ENCODE peak calls at places on chromosomes 5 and 9, in seven cellular contexts. One of them, this sample, is unnamed.

GRCh38 chr9:116546711-116547581 is 140.2 kb upstream of the TRIM32 start:
- DNase-seq in posterior cingulate gyrus: no peak
- DNase-seq in adrenal gland: no peak
- DNase-seq in PC-9: no peak
- DNase-seq in NCI-H345: no peak
- DNase-seq in midbrain: no peak
- DNase-seq in activated CD4-positive, alpha-beta T cell treated with anti-CD3 and anti-CD28 coated beads for 36 hours: no peak
- DNase-seq in this sample: no peak

GRCh38 chr9:129256959-129257713 is 79.1 kb upstream of the IER5L start:
- DNase-seq in NCI-H345: no peak
- DNase-seq in posterior cingulate gyrus: no peak
- DNase-seq in adrenal gland: no peak
- DNase-seq in activated CD4-positive, alpha-beta T cell treated with anti-CD3 and anti-CD28 coated beads for 36 hours: no peak
- DNase-seq in PC-9: no peak
- DNase-seq in midbrain: no peak
- DNase-seq in this sample: no peak

GRCh38 chr5:179239256-179240135 is 105.8 kb downstream of the ADAMTS2 start:
- DNase-seq in activated CD4-positive, alpha-beta T cell treated with anti-CD3 and anti-CD28 coated beads for 36 hours: no peak
- DNase-seq in posterior cingulate gyrus: no peak
- DNase-seq in NCI-H345: no peak
- DNase-seq in midbrain: no peak
- DNase-seq in PC-9: no peak
- DNase-seq in adrenal gland: peak; percentile 5
- DNase-seq in this sample: no peak

GRCh38 chr5:1208743-1209551 is 7.6 kb downstream of the SLC6A19 start:
- DNase-seq in NCI-H345: peak; percentile 12
- DNase-seq in activated CD4-positive, alpha-beta T cell treated with anti-CD3 and anti-CD28 coated beads for 36 hours: no peak
- DNase-seq in adrenal gland: no peak
- DNase-seq in posterior cingulate gyrus: no peak
- DNase-seq in PC-9: peak; percentile 41
- DNase-seq in midbrain: no peak
- DNase-seq in this sample: peak; percentile 72

GRCh38 chr5:36444582-36444999 is 142.9 kb upstream of the RANBP3L start:
- DNase-seq in NCI-H345: no peak
- DNase-seq in adrenal gland: peak; percentile 31
- DNase-seq in posterior cingulate gyrus: no peak
- DNase-seq in midbrain: peak; percentile 46
- DNase-seq in activated CD4-positive, alpha-beta T cell treated with anti-CD3 and anti-CD28 coated beads for 36 hours: no peak
- DNase-seq in PC-9: no peak
- DNase-seq in this sample: no peak

GRCh38 chr9:108551030-108551964 is 304.5 kb downstream of the ACTL7B start:
- DNase-seq in activated CD4-positive, alpha-beta T cell treated with anti-CD3 and anti-CD28 coated beads for 36 hours: no peak
- DNase-seq in adrenal gland: peak; percentile 35
- DNase-seq in posterior cingulate gyrus: no peak
- DNase-seq in midbrain: no peak
- DNase-seq in NCI-H345: no peak
- DNase-seq in PC-9: peak; percentile 75
- DNase-seq in this sample: peak; percentile 71

GRCh38 chr9:89663264-89663970 is 58.6 kb downstream of the GADD45G start:
- DNase-seq in PC-9: no peak
- DNase-seq in activated CD4-positive, alpha-beta T cell treated with anti-CD3 and anti-CD28 coated beads for 36 hours: no peak
- DNase-seq in NCI-H345: no peak
- DNase-seq in midbrain: no peak
- DNase-seq in adrenal gland: no peak
- DNase-seq in posterior cingulate gyrus: no peak
- DNase-seq in this sample: no peak

GRCh38 chr9:120713257-120714087 is 798 bp downstream of the MEGF9 start:
- DNase-seq in adrenal gland: no peak
- DNase-seq in activated CD4-positive, alpha-beta T cell treated with anti-CD3 and anti-CD28 coated beads for 36 hours: peak; percentile 45
- DNase-seq in midbrain: peak; percentile 40
- DNase-seq in NCI-H345: no peak
- DNase-seq in PC-9: no peak
- DNase-seq in posterior cingulate gyrus: no peak
- DNase-seq in this sample: peak; percentile 18

GRCh38 chr5:91950328-91950727 is 567.2 kb upstream of the ARRDC3 start:
- DNase-seq in posterior cingulate gyrus: no peak
- DNase-seq in adrenal gland: no peak
- DNase-seq in NCI-H345: no peak
- DNase-seq in midbrain: no peak
- DNase-seq in PC-9: no peak
- DNase-seq in activated CD4-positive, alpha-beta T cell treated with anti-CD3 and anti-CD28 coated beads for 36 hours: no peak
- DNase-seq in this sample: no peak

GRCh38 chr5:115068239-115069086 is 101.2 kb downstream of the TRIM36 start:
- DNase-seq in activated CD4-positive, alpha-beta T cell treated with anti-CD3 and anti-CD28 coated beads for 36 hours: peak; percentile 61
- DNase-seq in PC-9: no peak
- DNase-seq in adrenal gland: peak; percentile 24
- DNase-seq in NCI-H345: no peak
- DNase-seq in midbrain: no peak
- DNase-seq in posterior cingulate gyrus: no peak
- DNase-seq in this sample: no peak

GRCh38 chr5:61641748-61642565 is 309.9 kb downstream of the ZSWIM6 start:
- DNase-seq in adrenal gland: no peak
- DNase-seq in PC-9: no peak
- DNase-seq in posterior cingulate gyrus: no peak
- DNase-seq in midbrain: no peak
- DNase-seq in NCI-H345: no peak
- DNase-seq in activated CD4-positive, alpha-beta T cell treated with anti-CD3 and anti-CD28 coated beads for 36 hours: no peak
- DNase-seq in this sample: no peak

GRCh38 chr5:80797428-80798024 is 142.7 kb upstream of the DHFR start:
- DNase-seq in PC-9: no peak
- DNase-seq in activated CD4-positive, alpha-beta T cell treated with anti-CD3 and anti-CD28 coated beads for 36 hours: no peak
- DNase-seq in midbrain: no peak
- DNase-seq in posterior cingulate gyrus: no peak
- DNase-seq in NCI-H345: no peak
- DNase-seq in adrenal gland: no peak
- DNase-seq in this sample: no peak

GRCh38 chr5:126852916-126853315 is 76.0 kb downstream of the LMNB1 start:
- DNase-seq in adrenal gland: no peak
- DNase-seq in midbrain: no peak
- DNase-seq in PC-9: no peak
- DNase-seq in posterior cingulate gyrus: no peak
- DNase-seq in NCI-H345: no peak
- DNase-seq in activated CD4-positive, alpha-beta T cell treated with anti-CD3 and anti-CD28 coated beads for 36 hours: no peak
- DNase-seq in this sample: no peak

GRCh38 chr9:98410185-98410697 is 154.8 kb upstream of the TBC1D2 start:
- DNase-seq in activated CD4-positive, alpha-beta T cell treated with anti-CD3 and anti-CD28 coated beads for 36 hours: no peak
- DNase-seq in midbrain: peak; percentile 42
- DNase-seq in NCI-H345: no peak
- DNase-seq in posterior cingulate gyrus: peak; percentile 57
- DNase-seq in PC-9: no peak
- DNase-seq in adrenal gland: no peak
- DNase-seq in this sample: peak; percentile 66

GRCh38 chr5:138936225-138936967 is 61.3 kb upstream of the LRRTM2 start:
- DNase-seq in posterior cingulate gyrus: no peak
- DNase-seq in PC-9: no peak
- DNase-seq in midbrain: no peak
- DNase-seq in adrenal gland: no peak
- DNase-seq in NCI-H345: no peak
- DNase-seq in activated CD4-positive, alpha-beta T cell treated with anti-CD3 and anti-CD28 coated beads for 36 hours: no peak
- DNase-seq in this sample: no peak

GRCh38 chr5:96919754-96920197 is 16.1 kb upstream of the LNPEP start:
- DNase-seq in posterior cingulate gyrus: no peak
- DNase-seq in activated CD4-positive, alpha-beta T cell treated with anti-CD3 and anti-CD28 coated beads for 36 hours: peak; percentile 46
- DNase-seq in NCI-H345: no peak
- DNase-seq in PC-9: no peak
- DNase-seq in midbrain: no peak
- DNase-seq in adrenal gland: no peak
- DNase-seq in this sample: no peak

GRCh38 chr9:8570776-8571175 is 771.2 kb upstream of the DMAC1 start:
- DNase-seq in posterior cingulate gyrus: no peak
- DNase-seq in adrenal gland: no peak
- DNase-seq in midbrain: no peak
- DNase-seq in activated CD4-positive, alpha-beta T cell treated with anti-CD3 and anti-CD28 coated beads for 36 hours: no peak
- DNase-seq in PC-9: no peak
- DNase-seq in NCI-H345: no peak
- DNase-seq in this sample: no peak

GRCh38 chr5:67494186-67494842 is 297.7 kb upstream of the CD180 start:
- DNase-seq in adrenal gland: no peak
- DNase-seq in NCI-H345: peak; percentile 82
- DNase-seq in PC-9: no peak
- DNase-seq in activated CD4-positive, alpha-beta T cell treated with anti-CD3 and anti-CD28 coated beads for 36 hours: no peak
- DNase-seq in midbrain: peak; percentile 34
- DNase-seq in posterior cingulate gyrus: peak; percentile 5
- DNase-seq in this sample: no peak

GRCh38 chr9:137666950-137667670 is 48.3 kb downstream of the EHMT1 start:
- DNase-seq in midbrain: peak; percentile 55
- DNase-seq in adrenal gland: peak; percentile 90
- DNase-seq in activated CD4-positive, alpha-beta T cell treated with anti-CD3 and anti-CD28 coated beads for 36 hours: no peak
- DNase-seq in NCI-H345: peak; percentile 94
- DNase-seq in PC-9: no peak
- DNase-seq in posterior cingulate gyrus: no peak
- DNase-seq in this sample: peak; percentile 89

GRCh38 chr5:85249204-85249603 is 864.5 kb upstream of the EDIL3 start:
- DNase-seq in PC-9: no peak
- DNase-seq in adrenal gland: no peak
- DNase-seq in activated CD4-positive, alpha-beta T cell treated with anti-CD3 and anti-CD28 coated beads for 36 hours: no peak
- DNase-seq in NCI-H345: no peak
- DNase-seq in midbrain: no peak
- DNase-seq in posterior cingulate gyrus: no peak
- DNase-seq in this sample: no peak

GRCh38 chr9:38412751-38413150 is 11.5 kb downstream of the IGFBPL1 start:
- DNase-seq in adrenal gland: no peak
- DNase-seq in PC-9: no peak
- DNase-seq in activated CD4-positive, alpha-beta T cell treated with anti-CD3 and anti-CD28 coated beads for 36 hours: no peak
- DNase-seq in midbrain: no peak
- DNase-seq in NCI-H345: no peak
- DNase-seq in posterior cingulate gyrus: no peak
- DNase-seq in this sample: peak; percentile 57

GRCh38 chr9:2291980-2292704 is 277.0 kb downstream of the SMARCA2 start:
- DNase-seq in midbrain: no peak
- DNase-seq in adrenal gland: peak; percentile 24
- DNase-seq in posterior cingulate gyrus: no peak
- DNase-seq in PC-9: peak; percentile 49
- DNase-seq in NCI-H345: peak; percentile 98
- DNase-seq in activated CD4-positive, alpha-beta T cell treated with anti-CD3 and anti-CD28 coated beads for 36 hours: no peak
- DNase-seq in this sample: no peak

GRCh38 chr5:148311516-148311915 is 707 bp upstream of the SPINK7 start:
- DNase-seq in posterior cingulate gyrus: no peak
- DNase-seq in midbrain: no peak
- DNase-seq in activated CD4-positive, alpha-beta T cell treated with anti-CD3 and anti-CD28 coated beads for 36 hours: no peak
- DNase-seq in NCI-H345: no peak
- DNase-seq in PC-9: no peak
- DNase-seq in adrenal gland: no peak
- DNase-seq in this sample: no peak

GRCh38 chr9:19488721-19489120 is 79.9 kb downstream of the ACER2 start:
- DNase-seq in NCI-H345: no peak
- DNase-seq in PC-9: no peak
- DNase-seq in posterior cingulate gyrus: peak; percentile 50
- DNase-seq in midbrain: peak; percentile 89
- DNase-seq in activated CD4-positive, alpha-beta T cell treated with anti-CD3 and anti-CD28 coated beads for 36 hours: no peak
- DNase-seq in adrenal gland: no peak
- DNase-seq in this sample: no peak

GRCh38 chr5:14270212-14270702 is 127.1 kb downstream of the TRIO start:
- DNase-seq in activated CD4-positive, alpha-beta T cell treated with anti-CD3 and anti-CD28 coated beads for 36 hours: no peak
- DNase-seq in adrenal gland: peak; percentile 67
- DNase-seq in NCI-H345: peak; percentile 43
- DNase-seq in posterior cingulate gyrus: no peak
- DNase-seq in PC-9: peak; percentile 86
- DNase-seq in midbrain: peak; percentile 75
- DNase-seq in this sample: peak; percentile 87

GRCh38 chr9:123957168-123957721 is 27.3 kb upstream of the DENND1A start:
- DNase-seq in NCI-H345: no peak
- DNase-seq in PC-9: peak; percentile 20
- DNase-seq in posterior cingulate gyrus: no peak
- DNase-seq in activated CD4-positive, alpha-beta T cell treated with anti-CD3 and anti-CD28 coated beads for 36 hours: no peak
- DNase-seq in adrenal gland: no peak
- DNase-seq in midbrain: no peak
- DNase-seq in this sample: no peak

GRCh38 chr9:68919666-68920065 is 94.2 kb downstream of the PRKACG start:
- DNase-seq in PC-9: no peak
- DNase-seq in NCI-H345: no peak
- DNase-seq in midbrain: no peak
- DNase-seq in activated CD4-positive, alpha-beta T cell treated with anti-CD3 and anti-CD28 coated beads for 36 hours: no peak
- DNase-seq in adrenal gland: no peak
- DNase-seq in posterior cingulate gyrus: no peak
- DNase-seq in this sample: no peak

GRCh38 chr5:179769796-179770195 is 24.0 kb upstream of the LTC4S start:
- DNase-seq in activated CD4-positive, alpha-beta T cell treated with anti-CD3 and anti-CD28 coated beads for 36 hours: no peak
- DNase-seq in PC-9: no peak
- DNase-seq in adrenal gland: no peak
- DNase-seq in posterior cingulate gyrus: no peak
- DNase-seq in NCI-H345: no peak
- DNase-seq in midbrain: no peak
- DNase-seq in this sample: no peak

GRCh38 chr5:9667906-9668305 is 37.8 kb upstream of the TAS2R1 start:
- DNase-seq in midbrain: no peak
- DNase-seq in posterior cingulate gyrus: no peak
- DNase-seq in NCI-H345: no peak
- DNase-seq in adrenal gland: no peak
- DNase-seq in activated CD4-positive, alpha-beta T cell treated with anti-CD3 and anti-CD28 coated beads for 36 hours: no peak
- DNase-seq in PC-9: no peak
- DNase-seq in this sample: no peak

GRCh38 chr5:171596391-171596878 is 177.0 kb downstream of the FGF18 start:
- DNase-seq in PC-9: peak; percentile 87
- DNase-seq in activated CD4-positive, alpha-beta T cell treated with anti-CD3 and anti-CD28 coated beads for 36 hours: no peak
- DNase-seq in adrenal gland: no peak
- DNase-seq in midbrain: no peak
- DNase-seq in posterior cingulate gyrus: no peak
- DNase-seq in NCI-H345: no peak
- DNase-seq in this sample: no peak

GRCh38 chr9:6781476-6781875 is 23.7 kb downstream of the KDM4C start:
- DNase-seq in NCI-H345: no peak
- DNase-seq in activated CD4-positive, alpha-beta T cell treated with anti-CD3 and anti-CD28 coated beads for 36 hours: no peak
- DNase-seq in midbrain: peak; percentile 85
- DNase-seq in adrenal gland: no peak
- DNase-seq in PC-9: no peak
- DNase-seq in posterior cingulate gyrus: no peak
- DNase-seq in this sample: no peak

GRCh38 chr5:58122157-58122556 is 337.7 kb downstream of the PLK2 start:
- DNase-seq in activated CD4-positive, alpha-beta T cell treated with anti-CD3 and anti-CD28 coated beads for 36 hours: no peak
- DNase-seq in adrenal gland: no peak
- DNase-seq in midbrain: no peak
- DNase-seq in PC-9: no peak
- DNase-seq in NCI-H345: no peak
- DNase-seq in posterior cingulate gyrus: no peak
- DNase-seq in this sample: no peak

GRCh38 chr5:83974151-83974822 is 253.6 kb upstream of the HAPLN1 start:
- DNase-seq in posterior cingulate gyrus: no peak
- DNase-seq in NCI-H345: peak; percentile 17
- DNase-seq in adrenal gland: no peak
- DNase-seq in midbrain: no peak
- DNase-seq in PC-9: no peak
- DNase-seq in activated CD4-positive, alpha-beta T cell treated with anti-CD3 and anti-CD28 coated beads for 36 hours: no peak
- DNase-seq in this sample: peak; percentile 27

GRCh38 chr5:94080390-94080789 is 339.0 kb upstream of the POU5F2 start:
- DNase-seq in NCI-H345: no peak
- DNase-seq in posterior cingulate gyrus: no peak
- DNase-seq in adrenal gland: no peak
- DNase-seq in midbrain: no peak
- DNase-seq in PC-9: no peak
- DNase-seq in activated CD4-positive, alpha-beta T cell treated with anti-CD3 and anti-CD28 coated beads for 36 hours: no peak
- DNase-seq in this sample: no peak

GRCh38 chr9:96061293-96061987 is 185.9 kb downstream of the ERCC6L2 start:
- DNase-seq in PC-9: peak; percentile 13
- DNase-seq in adrenal gland: peak; percentile 54
- DNase-seq in posterior cingulate gyrus: peak; percentile 38
- DNase-seq in NCI-H345: no peak
- DNase-seq in midbrain: peak; percentile 58
- DNase-seq in activated CD4-positive, alpha-beta T cell treated with anti-CD3 and anti-CD28 coated beads for 36 hours: peak; percentile 63
- DNase-seq in this sample: peak; percentile 50

GRCh38 chr5:94113087-94113486 is 371.7 kb upstream of the POU5F2 start:
- DNase-seq in adrenal gland: no peak
- DNase-seq in PC-9: no peak
- DNase-seq in activated CD4-positive, alpha-beta T cell treated with anti-CD3 and anti-CD28 coated beads for 36 hours: no peak
- DNase-seq in posterior cingulate gyrus: no peak
- DNase-seq in midbrain: no peak
- DNase-seq in NCI-H345: no peak
- DNase-seq in this sample: no peak

GRCh38 chr9:127318651-127319167 is 54.1 kb downstream of the GARNL3 start:
- DNase-seq in posterior cingulate gyrus: no peak
- DNase-seq in PC-9: no peak
- DNase-seq in adrenal gland: no peak
- DNase-seq in activated CD4-positive, alpha-beta T cell treated with anti-CD3 and anti-CD28 coated beads for 36 hours: no peak
- DNase-seq in midbrain: no peak
- DNase-seq in NCI-H345: peak; percentile 27
- DNase-seq in this sample: no peak